ENCODE peak calls at places on chromosomes 4 and X, in eight cellular contexts. C is AG04450, P is body of pancreas, Z is stomach, W is cardiac fibroblast, U is prostate gland, S is fibroblast of mammary gland, F is BJ. A is an unnamed sample.

GRCh38 chr4:7430368-7430964 is 4.3 kb downstream of the PSAPL1 start:
- DNase-seq in C (no peak), P (no peak), Z (peak; percentile 24), W (no peak), U (no peak), S (no peak), F (no peak), A (no peak)

GRCh38 chr4:128353791-128354190 is 66.2 kb upstream of the PGRMC2 start:
- DNase-seq in C (no peak), P (no peak), Z (no peak), W (no peak), U (no peak), S (no peak), F (no peak), A (no peak)

GRCh38 chrX:10045327-10046000 is 78.3 kb downstream of the CLDN34 start:
- DNase-seq in C (no peak), P (peak; percentile 73), Z (peak; percentile 48), W (no peak), U (peak; percentile 11), S (no peak), F (no peak), A (no peak)

GRCh38 chrX:12080265-12080664 is 58.0 kb upstream of the FRMPD4 start:
- DNase-seq in C (peak; percentile 7), P (peak; percentile 2), Z (no peak), W (peak; percentile 73), U (no peak), S (peak; percentile 54), F (no peak), A (no peak)

GRCh38 chr4:68129793-68130192 is at the start of gene TMPRSS11F:
- DNase-seq in C (no peak), P (no peak), Z (no peak), W (no peak), U (peak; percentile 74), S (no peak), F (no peak), A (no peak)

GRCh38 chrX:124605518-124605917 is 259.2 kb downstream of the SH2D1A start:
- DNase-seq in C (no peak), P (no peak), Z (no peak), W (no peak), U (no peak), S (no peak), F (no peak), A (no peak)

GRCh38 chr4:16608123-16608522 is 290.3 kb downstream of the LDB2 start:
- DNase-seq in C (no peak), P (no peak), Z (no peak), W (no peak), U (no peak), S (no peak), F (no peak), A (no peak)

GRCh38 chrX:76657499-76657898 is 230.0 kb downstream of the MAGEE1 start:
- DNase-seq in C (no peak), P (no peak), Z (no peak), W (no peak), U (no peak), S (no peak), F (no peak), A (no peak)

GRCh38 chr4:173243917-173244658 is 75.5 kb downstream of the GALNT7 start:
- DNase-seq in C (no peak), P (peak; percentile 28), Z (no peak), W (no peak), U (no peak), S (no peak), F (no peak), A (no peak)

GRCh38 chrX:107894038-107894437 is 68.4 kb downstream of the MID2 start:
- DNase-seq in C (no peak), P (peak; percentile 30), Z (no peak), W (peak; percentile 68), U (peak; percentile 14), S (peak; percentile 69), F (no peak), A (peak; percentile 31)

GRCh38 chr4:25859429-25860148 is 3.2 kb downstream of the SEL1L3 start:
- DNase-seq in C (no peak), P (no peak), Z (no peak), W (no peak), U (no peak), S (no peak), F (no peak), A (no peak)

GRCh38 chr4:6324999-6325790 is 55.5 kb downstream of the WFS1 start:
- DNase-seq in C (no peak), P (no peak), Z (peak; percentile 71), W (peak; percentile 30), U (peak; percentile 76), S (peak; percentile 12), F (no peak), A (no peak)

GRCh38 chrX:55057691-55058249 is 17.1 kb upstream of the PAGE2B start:
- DNase-seq in C (no peak), P (peak; percentile 17), Z (no peak), W (peak; percentile 49), U (no peak), S (peak; percentile 36), F (no peak), A (peak; percentile 23)

GRCh38 chr4:74768857-74769525 is 25.3 kb downstream of the BTC start:
- DNase-seq in C (no peak), P (peak; percentile 3), Z (peak; percentile 56), W (peak; percentile 60), U (no peak), S (peak; percentile 89), F (no peak), A (no peak)

GRCh38 chr4:56297801-56298200 is 89.5 kb downstream of the AASDH start:
- DNase-seq in C (no peak), P (no peak), Z (no peak), W (no peak), U (no peak), S (no peak), F (no peak), A (no peak)

GRCh38 chr4:128757712-128758111 is 51.8 kb upstream of the JADE1 start:
- DNase-seq in C (no peak), P (peak; percentile 56), Z (peak; percentile 43), W (no peak), U (peak; percentile 65), S (no peak), F (no peak), A (no peak)

GRCh38 chr4:113730467-113731216 is 30.9 kb downstream of the CAMK2D start:
- DNase-seq in C (no peak), P (no peak), Z (no peak), W (no peak), U (no peak), S (no peak), F (no peak), A (no peak)

GRCh38 chrX:46882266-46882665 is 30.0 kb upstream of the JADE3 start:
- DNase-seq in C (no peak), P (no peak), Z (no peak), W (no peak), U (no peak), S (no peak), F (no peak), A (no peak)

GRCh38 chrX:132489256-132490085 is 633 bp upstream of the MBNL3 start:
- DNase-seq in C (no peak), P (peak; percentile 78), Z (peak; percentile 78), W (peak; percentile 46), U (peak; percentile 26), S (peak; percentile 17), F (no peak), A (peak; percentile 53)

GRCh38 chrX:55623100-55623499 is at the start of gene FOXR2:
- DNase-seq in C (no peak), P (no peak), Z (no peak), W (no peak), U (no peak), S (no peak), F (no peak), A (no peak)

GRCh38 chrX:119654112-119654531 is 38.8 kb downstream of the SEPTIN6 start:
- DNase-seq in C (no peak), P (peak; percentile 35), Z (no peak), W (peak; percentile 89), U (peak; percentile 7), S (peak; percentile 87), F (no peak), A (peak; percentile 1)

GRCh38 chr4:2906218-2906617 is 57.0 kb downstream of the NOP14 start:
- DNase-seq in C (no peak), P (no peak), Z (no peak), W (no peak), U (no peak), S (no peak), F (no peak), A (no peak)
- TF ChIP-seq CTCF in C (no peak), P (no peak), Z (no peak), W (no peak), U (no peak), S (no peak), F (no peak), A (no peak)

DNA sequence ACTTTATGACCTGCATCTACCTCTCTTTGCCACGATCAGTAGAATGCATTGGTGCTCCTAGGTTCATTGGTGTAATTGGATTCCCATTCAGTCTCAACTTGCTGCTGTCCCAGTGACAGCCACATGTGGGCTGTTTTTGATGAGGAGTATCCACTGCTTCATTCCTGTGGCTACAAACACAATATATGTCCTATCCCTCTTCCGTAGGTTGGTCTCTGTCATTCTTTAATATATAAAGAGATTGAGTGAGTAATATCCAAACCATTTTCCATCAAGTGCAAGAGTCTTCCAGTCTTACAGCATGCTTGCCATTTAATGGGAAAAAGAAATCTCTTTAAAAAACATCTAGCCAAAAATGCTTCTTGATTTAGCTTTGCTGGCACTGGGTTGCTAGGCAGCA is 244.0 kb downstream of the ARHGAP10 start:
- DNase-seq in C (no peak), P (no peak), Z (no peak), W (peak; percentile 75), U (no peak), S (no peak), F (peak; percentile 19), A (no peak)
- TF ChIP-seq CTCF in C (no peak), P (no peak), Z (no peak), W (no peak), U (no peak), S (no peak), F (no peak), A (no peak)

GRCh38 chrX:128460835-128461234 is 408.6 kb upstream of the ACTRT1 start:
- DNase-seq in C (no peak), P (no peak), Z (no peak), W (no peak), U (no peak), S (no peak), F (no peak), A (no peak)
- TF ChIP-seq CTCF in C (no peak), P (peak; percentile 9), Z (no peak), W (no peak), U (no peak), S (no peak), F (no peak), A (peak; percentile 50)

GRCh38 chr4:108171541-108172230 is 3.0 kb upstream of the LEF1 start:
- DNase-seq in C (no peak), P (no peak), Z (no peak), W (no peak), U (no peak), S (no peak), F (no peak), A (peak; percentile 29)

GRCh38 chr4:108170729-108171540 is 2.2 kb upstream of the LEF1 start:
- DNase-seq in C (no peak), P (no peak), Z (no peak), W (no peak), U (no peak), S (no peak), F (no peak), A (no peak)

GRCh38 chr4:108172780-108173598 is 4.3 kb upstream of the LEF1 start:
- DNase-seq in C (no peak), P (peak; percentile 53), Z (peak; percentile 54), W (peak; percentile 30), U (peak; percentile 34), S (peak; percentile 57), F (no peak), A (peak; percentile 73)

GRCh38 chr4:108173599-108174057 is 4.9 kb upstream of the LEF1 start:
- DNase-seq in C (no peak), P (no peak), Z (no peak), W (no peak), U (no peak), S (no peak), F (no peak), A (no peak)

GRCh38 chr4:108172231-108172779 is 3.6 kb upstream of the LEF1 start:
- DNase-seq in C (no peak), P (no peak), Z (no peak), W (no peak), U (no peak), S (no peak), F (no peak), A (peak; percentile 55)
- TF ChIP-seq CTCF in C (no peak), P (no peak), Z (no peak), W (no peak), U (no peak), S (no peak), F (no peak), A (peak; percentile 46)

A was measured in neural crest cell.